ENCODE peak calls at places on chromosome 16, in eight cellular contexts. One of them, this sample, is unnamed.
A peak's percentile ranks its signal among the peaks of the same experiment; 100 is the strongest.

GRCh38 chr16:24993722-24994686 is 21.2 kb downstream of the ARHGAP17 start:
- DNase-seq in HFF-Myc: no peak
- DNase-seq in heart left ventricle: no peak
- DNase-seq in skeletal muscle cell: peak; percentile 69
- DNase-seq in GM12864: no peak
- DNase-seq in AG10803: peak; percentile 91
- DNase-seq in sigmoid colon: no peak
- DNase-seq in A549: peak; percentile 75
- DNase-seq in this sample: no peak

GRCh38 chr16:11224894-11225676 is 30.9 kb downstream of the SOCS1 start:
- DNase-seq in HFF-Myc: no peak
- DNase-seq in heart left ventricle: peak; percentile 38
- DNase-seq in skeletal muscle cell: no peak
- DNase-seq in GM12864: peak; percentile 70
- DNase-seq in AG10803: no peak
- DNase-seq in sigmoid colon: no peak
- DNase-seq in A549: no peak
- DNase-seq in this sample: no peak

GRCh38 chr16:72072514-72073342 is 9.7 kb downstream of the HPR start:
- DNase-seq in HFF-Myc: peak; percentile 10
- DNase-seq in heart left ventricle: peak; percentile 56
- DNase-seq in skeletal muscle cell: no peak
- DNase-seq in GM12864: no peak
- DNase-seq in AG10803: no peak
- DNase-seq in sigmoid colon: no peak
- DNase-seq in A549: no peak
- DNase-seq in this sample: no peak

GRCh38 chr16:2016407-2016922 is 3.1 kb upstream of the NPW start:
- DNase-seq in HFF-Myc: no peak
- DNase-seq in heart left ventricle: no peak
- DNase-seq in skeletal muscle cell: no peak
- DNase-seq in GM12864: no peak
- DNase-seq in AG10803: no peak
- DNase-seq in sigmoid colon: no peak
- DNase-seq in A549: no peak
- DNase-seq in this sample: no peak

GRCh38 chr16:81061307-81061640 is 15.8 kb downstream of the C16orf46 start:
- DNase-seq in HFF-Myc: no peak
- DNase-seq in heart left ventricle: no peak
- DNase-seq in skeletal muscle cell: no peak
- DNase-seq in GM12864: no peak
- DNase-seq in AG10803: no peak
- DNase-seq in sigmoid colon: no peak
- DNase-seq in A549: no peak
- DNase-seq in this sample: no peak

GRCh38 chr16:29906520-29907244 is 6.4 kb downstream of the ASPHD1 start:
- DNase-seq in HFF-Myc: no peak
- DNase-seq in heart left ventricle: no peak
- DNase-seq in skeletal muscle cell: no peak
- DNase-seq in GM12864: no peak
- DNase-seq in AG10803: no peak
- DNase-seq in sigmoid colon: no peak
- DNase-seq in A549: no peak
- DNase-seq in this sample: no peak

GRCh38 chr16:81468269-81468902 is 23.8 kb downstream of the CMIP start:
- DNase-seq in HFF-Myc: no peak
- DNase-seq in heart left ventricle: no peak
- DNase-seq in skeletal muscle cell: no peak
- DNase-seq in GM12864: no peak
- DNase-seq in AG10803: no peak
- DNase-seq in sigmoid colon: no peak
- DNase-seq in A549: no peak
- DNase-seq in this sample: no peak

GRCh38 chr16:28210979-28211505 is 723 bp downstream of the XPO6 start:
- DNase-seq in HFF-Myc: no peak
- DNase-seq in heart left ventricle: peak; percentile 81
- DNase-seq in skeletal muscle cell: peak; percentile 18
- DNase-seq in GM12864: no peak
- DNase-seq in AG10803: peak; percentile 77
- DNase-seq in sigmoid colon: peak; percentile 81
- DNase-seq in A549: peak; percentile 58
- DNase-seq in this sample: no peak

GRCh38 chr16:19153876-19154275 is 14.2 kb upstream of the SYT17 start:
- DNase-seq in HFF-Myc: no peak
- DNase-seq in heart left ventricle: no peak
- DNase-seq in skeletal muscle cell: no peak
- DNase-seq in GM12864: no peak
- DNase-seq in AG10803: no peak
- DNase-seq in sigmoid colon: no peak
- DNase-seq in A549: peak; percentile 79
- DNase-seq in this sample: no peak

GRCh38 chr16:85347213-85347591 is 234.9 kb upstream of the CIBAR2 start:
- DNase-seq in HFF-Myc: no peak
- DNase-seq in heart left ventricle: no peak
- DNase-seq in skeletal muscle cell: no peak
- DNase-seq in GM12864: no peak
- DNase-seq in AG10803: no peak
- DNase-seq in sigmoid colon: no peak
- DNase-seq in A549: peak; percentile 52
- DNase-seq in this sample: no peak

GRCh38 chr16:85800321-85800669 is 800 bp downstream of the COX4I1 start:
- DNase-seq in HFF-Myc: no peak
- DNase-seq in heart left ventricle: no peak
- DNase-seq in skeletal muscle cell: no peak
- DNase-seq in GM12864: no peak
- DNase-seq in AG10803: peak; percentile 27
- DNase-seq in sigmoid colon: no peak
- DNase-seq in A549: no peak
- DNase-seq in this sample: no peak

GRCh38 chr16:71347146-71347545 is 11.4 kb upstream of the CALB2 start:
- DNase-seq in HFF-Myc: no peak
- DNase-seq in heart left ventricle: no peak
- DNase-seq in skeletal muscle cell: no peak
- DNase-seq in GM12864: no peak
- DNase-seq in AG10803: no peak
- DNase-seq in sigmoid colon: no peak
- DNase-seq in A549: no peak
- DNase-seq in this sample: no peak

GRCh38 chr16:84277244-84277823 is 17.3 kb upstream of the WFDC1 start:
- DNase-seq in HFF-Myc: no peak
- DNase-seq in heart left ventricle: peak; percentile 60
- DNase-seq in skeletal muscle cell: no peak
- DNase-seq in GM12864: peak; percentile 10
- DNase-seq in AG10803: peak; percentile 36
- DNase-seq in sigmoid colon: peak; percentile 80
- DNase-seq in A549: peak; percentile 59
- DNase-seq in this sample: no peak

GRCh38 chr16:11562941-11563340 is 23.8 kb downstream of the LITAF start:
- DNase-seq in HFF-Myc: no peak
- DNase-seq in heart left ventricle: no peak
- DNase-seq in skeletal muscle cell: no peak
- DNase-seq in GM12864: no peak
- DNase-seq in AG10803: no peak
- DNase-seq in sigmoid colon: no peak
- DNase-seq in A549: no peak
- DNase-seq in this sample: no peak

GRCh38 chr16:4684030-4684715 is 9.2 kb upstream of the NUDT16L1 start:
- DNase-seq in HFF-Myc: no peak
- DNase-seq in heart left ventricle: no peak
- DNase-seq in skeletal muscle cell: no peak
- DNase-seq in GM12864: no peak
- DNase-seq in AG10803: no peak
- DNase-seq in sigmoid colon: peak; percentile 56
- DNase-seq in A549: no peak
- DNase-seq in this sample: no peak
- H3K4me3 ChIP-seq in HFF-Myc: no peak overlapping the region
- H3K4me3 ChIP-seq in heart left ventricle: no peak overlapping the region
- H3K4me3 ChIP-seq in skeletal muscle cell: no peak overlapping the region
- H3K4me3 ChIP-seq in GM12864: no peak overlapping the region
- H3K4me3 ChIP-seq in AG10803: no peak overlapping the region
- H3K4me3 ChIP-seq in sigmoid colon: no peak overlapping the region
- H3K4me3 ChIP-seq in A549: no peak overlapping the region
- H3K4me3 ChIP-seq in this sample: no peak overlapping the region

GRCh38 chr16:22948603-22949368 is 134.8 kb downstream of the HS3ST2 start:
- DNase-seq in HFF-Myc: peak; percentile 56
- DNase-seq in heart left ventricle: peak; percentile 55
- DNase-seq in skeletal muscle cell: peak; percentile 9
- DNase-seq in GM12864: peak; percentile 39
- DNase-seq in AG10803: peak; percentile 45
- DNase-seq in sigmoid colon: peak; percentile 78
- DNase-seq in A549: peak; percentile 80
- DNase-seq in this sample: peak; percentile 87
- H3K4me3 ChIP-seq in HFF-Myc: no peak overlapping the region
- H3K4me3 ChIP-seq in heart left ventricle: peak overlapping the region; percentile 24
- H3K4me3 ChIP-seq in skeletal muscle cell: peak overlapping the region; percentile 28
- H3K4me3 ChIP-seq in GM12864: no peak overlapping the region
- H3K4me3 ChIP-seq in AG10803: peak overlapping the region; percentile 22
- H3K4me3 ChIP-seq in sigmoid colon: peak overlapping the region; percentile 16
- H3K4me3 ChIP-seq in A549: no peak overlapping the region
- H3K4me3 ChIP-seq in this sample: no peak overlapping the region

GRCh38 chr16:67959520-67959919 is 8.9 kb downstream of the SLC12A4 start:
- DNase-seq in HFF-Myc: no peak
- DNase-seq in heart left ventricle: peak; percentile 96
- DNase-seq in skeletal muscle cell: no peak
- DNase-seq in GM12864: no peak
- DNase-seq in AG10803: peak; percentile 61
- DNase-seq in sigmoid colon: peak; percentile 86
- DNase-seq in A549: no peak
- DNase-seq in this sample: no peak
- H3K4me3 ChIP-seq in HFF-Myc: no peak overlapping the region
- H3K4me3 ChIP-seq in heart left ventricle: peak overlapping the region; percentile 22
- H3K4me3 ChIP-seq in skeletal muscle cell: no peak overlapping the region
- H3K4me3 ChIP-seq in GM12864: no peak overlapping the region
- H3K4me3 ChIP-seq in AG10803: no peak overlapping the region
- H3K4me3 ChIP-seq in sigmoid colon: no peak overlapping the region
- H3K4me3 ChIP-seq in A549: no peak overlapping the region
- H3K4me3 ChIP-seq in this sample: no peak overlapping the region

GRCh38 chr16:69761983-69762842 is at the start of gene WWP2:
- DNase-seq in HFF-Myc: no peak
- DNase-seq in heart left ventricle: peak; percentile 77
- DNase-seq in skeletal muscle cell: no peak
- DNase-seq in GM12864: peak; percentile 36
- DNase-seq in AG10803: peak; percentile 60
- DNase-seq in sigmoid colon: peak; percentile 84
- DNase-seq in A549: peak; percentile 82
- DNase-seq in this sample: peak; percentile 31
- H3K4me3 ChIP-seq in HFF-Myc: peak within 1 kb of the TSS; percentile 81
- H3K4me3 ChIP-seq in heart left ventricle: peak within 1 kb of the TSS; percentile 93
- H3K4me3 ChIP-seq in skeletal muscle cell: peak within 1 kb of the TSS; percentile 62
- H3K4me3 ChIP-seq in GM12864: peak within 1 kb of the TSS; percentile 79
- H3K4me3 ChIP-seq in AG10803: peak within 1 kb of the TSS; percentile 96
- H3K4me3 ChIP-seq in sigmoid colon: peak within 1 kb of the TSS; percentile 92
- H3K4me3 ChIP-seq in A549: peak within 1 kb of the TSS; percentile 65
- H3K4me3 ChIP-seq in this sample: peak within 1 kb of the TSS; percentile 94

This sample was measured in iPS DF 6.9.